ENCODE peak calls at places on chromosomes 16 and 17, in seven cellular contexts. One of them, this sample, is unnamed.

GRCh38 chr16:11632455-11632921 is 35.8 kb upstream of the SNN start:
- DNase-seq in suprapubic skin: no peak
- DNase-seq in stomach: no peak
- DNase-seq in left ventricle myocardium inferior: peak; percentile 38
- DNase-seq in NT2/D1: no peak
- DNase-seq in mucosa of descending colon: peak; percentile 41
- DNase-seq in colonic mucosa: peak; percentile 39
- DNase-seq in this sample: peak; percentile 41

GRCh38 chr17:61398721-61399130 is 917 bp upstream of the TBX2 start:
- DNase-seq in mucosa of descending colon: no peak
- DNase-seq in colonic mucosa: no peak
- DNase-seq in left ventricle myocardium inferior: no peak
- DNase-seq in stomach: no peak
- DNase-seq in NT2/D1: no peak
- DNase-seq in suprapubic skin: no peak
- DNase-seq in this sample: no peak

GRCh38 chr17:43193251-43193650 is 18.4 kb upstream of the TMEM106A start:
- DNase-seq in left ventricle myocardium inferior: no peak
- DNase-seq in colonic mucosa: no peak
- DNase-seq in mucosa of descending colon: no peak
- DNase-seq in NT2/D1: no peak
- DNase-seq in suprapubic skin: no peak
- DNase-seq in stomach: no peak
- DNase-seq in this sample: no peak

GRCh38 chr17:48510381-48510760 is 20.4 kb downstream of the HOXB1 start:
- DNase-seq in NT2/D1: no peak
- DNase-seq in colonic mucosa: no peak
- DNase-seq in mucosa of descending colon: no peak
- DNase-seq in suprapubic skin: no peak
- DNase-seq in stomach: no peak
- DNase-seq in left ventricle myocardium inferior: no peak
- DNase-seq in this sample: no peak

GRCh38 chr16:75921281-75921680 is 195.0 kb upstream of the CPHXL start:
- DNase-seq in colonic mucosa: no peak
- DNase-seq in left ventricle myocardium inferior: no peak
- DNase-seq in NT2/D1: no peak
- DNase-seq in stomach: no peak
- DNase-seq in mucosa of descending colon: no peak
- DNase-seq in suprapubic skin: no peak
- DNase-seq in this sample: no peak

GRCh38 chr16:22380529-22380928 is 6.1 kb upstream of the CDR2 start:
- DNase-seq in left ventricle myocardium inferior: no peak
- DNase-seq in colonic mucosa: no peak
- DNase-seq in NT2/D1: no peak
- DNase-seq in stomach: no peak
- DNase-seq in suprapubic skin: no peak
- DNase-seq in mucosa of descending colon: no peak
- DNase-seq in this sample: no peak

GRCh38 chr17:15123593-15124590 is 141.2 kb downstream of the PMP22 start:
- DNase-seq in mucosa of descending colon: no peak
- DNase-seq in left ventricle myocardium inferior: no peak
- DNase-seq in NT2/D1: no peak
- DNase-seq in stomach: no peak
- DNase-seq in colonic mucosa: no peak
- DNase-seq in suprapubic skin: no peak
- DNase-seq in this sample: no peak

GRCh38 chr17:29585080-29585751 is 4.2 kb downstream of the GIT1 start:
- DNase-seq in suprapubic skin: peak; percentile 71
- DNase-seq in stomach: no peak
- DNase-seq in NT2/D1: no peak
- DNase-seq in left ventricle myocardium inferior: no peak
- DNase-seq in colonic mucosa: no peak
- DNase-seq in mucosa of descending colon: no peak
- DNase-seq in this sample: no peak

GRCh38 chr16:28212532-28212873 is 738 bp upstream of the XPO6 start:
- DNase-seq in suprapubic skin: no peak
- DNase-seq in NT2/D1: no peak
- DNase-seq in colonic mucosa: no peak
- DNase-seq in left ventricle myocardium inferior: no peak
- DNase-seq in mucosa of descending colon: no peak
- DNase-seq in stomach: no peak
- DNase-seq in this sample: no peak

GRCh38 chr17:66755101-66755943 is 79.6 kb upstream of the CACNG5 start:
- DNase-seq in NT2/D1: no peak
- DNase-seq in colonic mucosa: no peak
- DNase-seq in stomach: no peak
- DNase-seq in mucosa of descending colon: peak; percentile 6
- DNase-seq in left ventricle myocardium inferior: no peak
- DNase-seq in suprapubic skin: no peak
- DNase-seq in this sample: no peak

GRCh38 chr16:85521737-85522042 is 91.4 kb upstream of the GSE1 start:
- DNase-seq in suprapubic skin: no peak
- DNase-seq in colonic mucosa: no peak
- DNase-seq in stomach: no peak
- DNase-seq in mucosa of descending colon: no peak
- DNase-seq in NT2/D1: no peak
- DNase-seq in left ventricle myocardium inferior: no peak
- DNase-seq in this sample: no peak

GRCh38 chr16:85520853-85521736 is 92.0 kb upstream of the GSE1 start:
- DNase-seq in mucosa of descending colon: peak; percentile 90
- DNase-seq in suprapubic skin: no peak
- DNase-seq in colonic mucosa: peak; percentile 93
- DNase-seq in left ventricle myocardium inferior: no peak
- DNase-seq in NT2/D1: no peak
- DNase-seq in stomach: peak; percentile 97
- DNase-seq in this sample: peak; percentile 97

GRCh38 chr16:85523602-85524364 is 89.3 kb upstream of the GSE1 start:
- DNase-seq in mucosa of descending colon: no peak
- DNase-seq in stomach: peak; percentile 74
- DNase-seq in left ventricle myocardium inferior: peak; percentile 58
- DNase-seq in colonic mucosa: no peak
- DNase-seq in NT2/D1: peak; percentile 39
- DNase-seq in suprapubic skin: no peak
- DNase-seq in this sample: peak; percentile 84

GRCh38 chr16:85522842-85523601 is 90.1 kb upstream of the GSE1 start:
- DNase-seq in stomach: peak; percentile 75
- DNase-seq in suprapubic skin: no peak
- DNase-seq in mucosa of descending colon: peak; percentile 33
- DNase-seq in colonic mucosa: peak; percentile 43
- DNase-seq in NT2/D1: no peak
- DNase-seq in left ventricle myocardium inferior: no peak
- DNase-seq in this sample: no peak

DNA sequence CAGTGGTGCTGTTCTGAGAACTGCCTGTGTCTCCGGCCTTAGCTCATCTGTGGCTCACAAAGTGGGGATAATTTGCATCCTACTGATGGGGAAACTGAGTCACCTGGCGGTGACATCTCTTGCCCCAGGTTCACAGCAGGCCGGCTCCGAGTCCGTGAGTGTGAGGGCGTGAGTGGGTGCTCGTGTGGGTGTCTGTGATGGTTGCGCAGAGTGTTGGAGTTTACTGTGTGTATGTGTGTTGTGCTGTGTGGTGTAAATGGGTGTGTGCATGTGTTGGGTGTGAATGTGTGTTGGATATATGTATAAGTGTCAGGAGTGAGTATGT is 90.6 kb upstream of the GSE1 start:
- DNase-seq in suprapubic skin: no peak
- DNase-seq in mucosa of descending colon: no peak
- DNase-seq in stomach: no peak
- DNase-seq in left ventricle myocardium inferior: no peak
- DNase-seq in NT2/D1: no peak
- DNase-seq in colonic mucosa: no peak
- DNase-seq in this sample: no peak
- H3K9me3 ChIP-seq in suprapubic skin: no peaks in the 10 kb centered on the region
- H3K9me3 ChIP-seq in mucosa of descending colon: no peaks in the 10 kb centered on the region
- H3K9me3 ChIP-seq in stomach: no peaks in the 10 kb centered on the region
- H3K9me3 ChIP-seq in left ventricle myocardium inferior: no peaks in the 10 kb centered on the region
- H3K9me3 ChIP-seq in NT2/D1: no peaks in the 10 kb centered on the region
- H3K9me3 ChIP-seq in colonic mucosa: no peaks in the 10 kb centered on the region
- H3K9me3 ChIP-seq in this sample: no peaks in the 10 kb centered on the region

DNA sequence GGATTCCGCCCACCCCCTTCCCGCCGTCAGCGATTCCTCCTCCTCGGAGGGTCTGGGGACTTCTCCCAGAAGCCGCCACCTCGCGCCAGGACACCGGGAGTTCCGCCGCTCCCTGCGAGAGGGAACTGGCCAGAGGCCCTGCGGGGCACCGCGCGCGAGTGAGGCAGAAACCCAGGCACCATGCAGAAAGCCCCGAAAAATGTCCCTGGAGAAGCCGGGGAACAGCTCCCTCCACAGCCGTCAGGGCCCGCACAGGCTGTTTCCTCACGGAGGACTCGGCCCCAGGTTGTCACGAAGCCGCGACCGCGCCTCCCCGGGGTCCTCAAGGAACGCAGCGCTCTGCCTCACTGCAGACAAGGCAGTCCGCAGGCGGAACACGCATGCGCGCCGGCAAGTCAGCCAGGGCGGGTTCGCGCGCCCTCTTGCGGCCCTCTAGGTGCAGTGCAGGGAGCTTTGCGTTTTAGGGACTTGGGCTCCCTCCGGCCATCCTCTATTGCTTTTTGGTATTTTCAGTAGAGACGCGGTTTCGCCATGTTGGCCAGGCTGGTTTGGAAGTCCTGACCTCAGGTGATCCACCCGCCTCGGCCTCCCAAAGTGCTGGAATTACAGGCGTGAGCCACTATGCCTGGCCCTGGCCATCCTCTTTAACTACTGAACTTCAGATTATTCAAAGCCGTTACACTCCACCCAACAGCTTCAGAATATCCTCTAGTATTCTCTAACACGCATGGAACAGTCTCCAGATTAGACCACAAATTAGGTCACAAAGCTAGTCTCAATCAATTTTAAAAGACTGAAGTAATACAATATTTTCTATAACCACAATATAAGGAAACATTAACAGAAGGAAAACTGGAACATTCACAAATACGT is 20.3 kb upstream of the ZNF287 start:
- DNase-seq in left ventricle myocardium inferior: peak; percentile 91
- DNase-seq in stomach: peak; percentile 94
- DNase-seq in suprapubic skin: peak; percentile 94
- DNase-seq in mucosa of descending colon: peak; percentile 95
- DNase-seq in NT2/D1: peak; percentile 63
- DNase-seq in colonic mucosa: peak; percentile 91
- DNase-seq in this sample: peak; percentile 91
- H3K9me3 ChIP-seq in left ventricle myocardium inferior: no peaks in the 10 kb centered on the region
- H3K9me3 ChIP-seq in stomach: no peaks in the 10 kb centered on the region
- H3K9me3 ChIP-seq in suprapubic skin: no peaks in the 10 kb centered on the region
- H3K9me3 ChIP-seq in mucosa of descending colon: no peaks in the 10 kb centered on the region
- H3K9me3 ChIP-seq in NT2/D1: peaks cover 3% of the 10 kb centered on the region
- H3K9me3 ChIP-seq in colonic mucosa: no peaks in the 10 kb centered on the region
- H3K9me3 ChIP-seq in this sample: no peaks in the 10 kb centered on the region

GRCh38 chr17:22461460-22462145 is 769.3 kb downstream of the KCNJ18 start:
- DNase-seq in suprapubic skin: no peak
- DNase-seq in stomach: no peak
- DNase-seq in NT2/D1: no peak
- DNase-seq in left ventricle myocardium inferior: no peak
- DNase-seq in mucosa of descending colon: no peak
- DNase-seq in colonic mucosa: no peak
- DNase-seq in this sample: no peak
- H3K9me3 ChIP-seq in suprapubic skin: peaks cover 20% of the 10 kb centered on the region
- H3K9me3 ChIP-seq in stomach: peaks cover 42% of the 10 kb centered on the region
- H3K9me3 ChIP-seq in NT2/D1: no peaks in the 10 kb centered on the region
- H3K9me3 ChIP-seq in left ventricle myocardium inferior: peaks cover 16% of the 10 kb centered on the region
- H3K9me3 ChIP-seq in mucosa of descending colon: peaks cover 53% of the 10 kb centered on the region
- H3K9me3 ChIP-seq in colonic mucosa: no peaks in the 10 kb centered on the region
- H3K9me3 ChIP-seq in this sample: no peaks in the 10 kb centered on the region

DNA sequence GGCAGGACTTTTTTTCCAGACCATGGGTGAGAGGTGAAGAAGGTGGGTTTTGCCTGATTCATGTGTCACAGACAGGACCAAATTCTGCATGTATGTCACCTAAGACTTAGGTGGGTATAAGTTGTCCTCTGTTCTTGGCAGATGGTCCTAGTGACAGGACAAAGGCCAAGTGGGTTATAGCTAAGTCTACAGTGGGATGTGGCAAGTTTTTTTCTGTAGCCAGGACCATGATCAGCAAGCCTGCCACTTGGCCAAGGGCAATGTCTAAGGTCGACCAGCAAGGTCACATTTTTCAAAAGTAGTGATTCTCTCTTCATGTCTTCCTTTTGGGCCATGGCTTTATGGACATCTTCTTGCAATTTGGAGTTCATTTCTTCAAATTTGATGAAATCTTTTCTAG is 20.2 kb downstream of the ZNF267 start:
- DNase-seq in colonic mucosa: no peak
- DNase-seq in suprapubic skin: no peak
- DNase-seq in NT2/D1: no peak
- DNase-seq in stomach: no peak
- DNase-seq in left ventricle myocardium inferior: no peak
- DNase-seq in mucosa of descending colon: no peak
- DNase-seq in this sample: no peak
- H3K9me3 ChIP-seq in colonic mucosa: peaks cover 9% of the 10 kb centered on the region
- H3K9me3 ChIP-seq in suprapubic skin: peaks cover 10% of the 10 kb centered on the region
- H3K9me3 ChIP-seq in NT2/D1: peaks cover 77% of the 10 kb centered on the region
- H3K9me3 ChIP-seq in stomach: peaks cover 61% of the 10 kb centered on the region
- H3K9me3 ChIP-seq in left ventricle myocardium inferior: peaks cover 37% of the 10 kb centered on the region
- H3K9me3 ChIP-seq in mucosa of descending colon: peaks cover 49% of the 10 kb centered on the region
- H3K9me3 ChIP-seq in this sample: no peaks in the 10 kb centered on the region

GRCh38 chr16:9351841-9352434 is 260.5 kb downstream of the HAPSTR1 start:
- DNase-seq in left ventricle myocardium inferior: peak; percentile 53
- DNase-seq in stomach: no peak
- DNase-seq in NT2/D1: no peak
- DNase-seq in mucosa of descending colon: no peak
- DNase-seq in suprapubic skin: no peak
- DNase-seq in colonic mucosa: no peak
- DNase-seq in this sample: no peak

GRCh38 chr16:9345889-9346288 is 254.4 kb downstream of the HAPSTR1 start:
- DNase-seq in left ventricle myocardium inferior: no peak
- DNase-seq in NT2/D1: no peak
- DNase-seq in colonic mucosa: no peak
- DNase-seq in suprapubic skin: no peak
- DNase-seq in mucosa of descending colon: no peak
- DNase-seq in stomach: no peak
- DNase-seq in this sample: no peak

GRCh38 chr16:9348912-9349311 is 257.5 kb downstream of the HAPSTR1 start:
- DNase-seq in suprapubic skin: no peak
- DNase-seq in stomach: no peak
- DNase-seq in left ventricle myocardium inferior: no peak
- DNase-seq in mucosa of descending colon: no peak
- DNase-seq in colonic mucosa: no peak
- DNase-seq in NT2/D1: no peak
- DNase-seq in this sample: no peak

DNA sequence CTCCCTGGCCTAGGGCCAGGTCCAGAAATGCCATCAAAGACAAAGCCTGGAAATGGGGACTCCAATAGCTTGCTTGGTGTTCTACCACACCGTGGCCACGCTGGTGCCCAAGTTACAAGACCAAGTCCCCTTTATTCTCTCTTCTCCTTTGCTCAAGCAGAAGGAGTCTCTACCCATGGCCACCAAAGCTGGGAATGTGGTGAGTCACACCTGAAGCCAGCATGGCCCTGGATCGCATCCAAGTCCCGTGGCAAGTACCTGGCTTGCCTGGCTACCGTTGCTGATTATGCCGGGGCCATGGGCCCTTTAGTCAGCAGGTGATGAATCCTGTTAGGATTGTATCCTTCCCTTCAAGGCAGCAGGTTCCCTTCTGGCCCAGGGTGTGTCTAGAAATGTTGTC is 260.0 kb downstream of the HAPSTR1 start:
- DNase-seq in stomach: peak; percentile 62
- DNase-seq in suprapubic skin: no peak
- DNase-seq in colonic mucosa: peak; percentile 46
- DNase-seq in left ventricle myocardium inferior: no peak
- DNase-seq in mucosa of descending colon: peak; percentile 21
- DNase-seq in NT2/D1: no peak
- DNase-seq in this sample: peak; percentile 84
- H3K9me3 ChIP-seq in stomach: peaks cover 10% of the 10 kb centered on the region
- H3K9me3 ChIP-seq in suprapubic skin: peaks cover 11% of the 10 kb centered on the region
- H3K9me3 ChIP-seq in colonic mucosa: no peaks in the 10 kb centered on the region
- H3K9me3 ChIP-seq in left ventricle myocardium inferior: peaks cover 51% of the 10 kb centered on the region
- H3K9me3 ChIP-seq in mucosa of descending colon: peaks cover 8% of the 10 kb centered on the region
- H3K9me3 ChIP-seq in NT2/D1: peaks cover 31% of the 10 kb centered on the region
- H3K9me3 ChIP-seq in this sample: no peaks in the 10 kb centered on the region

This sample was measured in body of pancreas.